ENCODE peak calls at places on chromosomes 7 and 10, in six cellular contexts. Q is ovary, R is transverse colon, E is prostate gland, Z is IMR-90, B is uterus. L is an unnamed sample.

GRCh38 chr7:96921771-96922170 is 83.6 kb upstream of the DLX6 start:
- DNase-seq in Q (no peak), R (no peak), E (no peak), Z (no peak), B (no peak), L (no peak)

GRCh38 chr10:100528123-100528884 is 1.4 kb downstream of the NDUFB8 start:
- DNase-seq in Q (no peak), R (no peak), E (no peak), Z (no peak), B (no peak), L (no peak)

GRCh38 chr7:134212576-134213546 is 85.7 kb downstream of the LRGUK start:
- DNase-seq in Q (no peak), R (no peak), E (no peak), Z (peak; percentile 77), B (no peak), L (no peak)

GRCh38 chr7:134893920-134894319 is 92.4 kb upstream of the AGBL3 start:
- DNase-seq in Q (no peak), R (no peak), E (no peak), Z (no peak), B (no peak), L (no peak)

GRCh38 chr10:77036993-77037734 is 600.4 kb downstream of the KCNMA1 start:
- DNase-seq in Q (no peak), R (no peak), E (no peak), Z (no peak), B (no peak), L (no peak)

GRCh38 chr10:97708976-97709745 is 4.4 kb upstream of the MARVELD1 start:
- DNase-seq in Q (peak; percentile 92), R (peak; percentile 81), E (peak; percentile 69), Z (peak; percentile 88), B (peak; percentile 87), L (peak; percentile 72)

GRCh38 chr7:151696738-151697514 is 177.2 kb upstream of the RHEB start:
- DNase-seq in Q (no peak), R (peak; percentile 80), E (peak; percentile 35), Z (no peak), B (no peak), L (peak; percentile 38)

GRCh38 chr10:49131507-49132385 is 2.1 kb downstream of the FAM170B start:
- DNase-seq in Q (no peak), R (no peak), E (no peak), Z (no peak), B (peak; percentile 43), L (no peak)

GRCh38 chr10:97904576-97904975 is 54.9 kb downstream of the GOLGA7B start:
- DNase-seq in Q (no peak), R (no peak), E (no peak), Z (no peak), B (no peak), L (no peak)

DNA sequence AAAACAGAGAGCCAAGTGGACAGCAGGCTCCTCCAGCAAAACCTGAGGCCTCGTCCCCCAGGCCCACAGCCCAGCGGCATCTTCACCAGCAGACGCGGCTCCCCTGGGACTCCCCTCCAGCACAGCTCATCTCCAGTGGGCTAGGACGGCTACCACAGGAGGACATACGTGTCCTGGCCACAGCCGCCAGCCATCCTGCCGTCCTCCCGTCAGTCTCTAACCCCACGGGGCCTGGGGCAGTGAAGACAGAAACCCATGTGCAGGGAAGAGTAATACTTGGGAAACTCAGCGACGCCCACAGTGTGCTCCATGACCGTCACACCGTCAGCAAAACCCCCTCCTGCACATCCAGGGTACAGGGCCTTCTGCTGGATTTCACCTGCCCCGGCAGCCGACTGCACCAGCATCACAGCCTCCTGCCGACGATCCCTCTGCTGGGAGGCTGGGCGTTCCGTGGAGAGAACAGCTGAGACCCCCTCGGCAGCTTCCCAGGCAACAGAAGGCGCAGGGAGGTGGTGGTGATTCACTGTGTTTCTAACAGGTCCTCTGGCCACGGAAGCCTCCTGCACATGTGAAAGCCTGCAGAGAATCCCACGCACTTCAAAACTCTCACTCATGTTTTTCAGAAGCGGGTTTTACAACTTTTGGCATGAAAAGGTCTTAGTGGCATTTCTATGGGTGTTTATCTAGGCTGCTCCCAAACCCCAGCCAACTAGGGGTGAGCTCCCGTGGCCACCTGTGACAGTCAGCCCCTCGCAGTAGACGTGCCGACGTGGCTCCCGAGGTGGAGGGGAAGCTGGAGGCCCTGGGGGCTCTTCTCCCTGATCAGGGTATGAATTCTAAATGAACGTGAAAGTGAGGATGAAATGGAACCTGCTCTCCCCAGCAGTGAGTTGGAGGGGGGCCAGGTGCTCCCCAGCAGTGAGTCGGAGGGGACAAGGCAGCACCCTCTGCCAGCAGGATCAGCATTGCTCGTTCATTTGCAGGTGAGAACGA is 513.5 kb downstream of the PTPRN2 start:
- DNase-seq in Q (no peak), R (no peak), E (no peak), Z (no peak), B (no peak), L (no peak)
- H3K9me3 ChIP-seq in Q (no peaks in the 10 kb centered on the region), R (no peaks in the 10 kb centered on the region), E (no peaks in the 10 kb centered on the region), Z (peaks cover 73% of the 10 kb centered on the region), B (no peaks in the 10 kb centered on the region), L (no peaks in the 10 kb centered on the region)

GRCh38 chr7:32942783-32943653 is 14.2 kb upstream of the FKBP9 start:
- DNase-seq in Q (peak; percentile 79), R (peak; percentile 86), E (peak; percentile 67), Z (peak; percentile 71), B (peak; percentile 79), L (peak; percentile 81)
- TF ChIP-seq POLR2A in Q (peak; percentile 31), R (peak; percentile 26), E (peak; percentile 47), Z (no peak), B (peak; percentile 58), L (peak; percentile 52)

DNA sequence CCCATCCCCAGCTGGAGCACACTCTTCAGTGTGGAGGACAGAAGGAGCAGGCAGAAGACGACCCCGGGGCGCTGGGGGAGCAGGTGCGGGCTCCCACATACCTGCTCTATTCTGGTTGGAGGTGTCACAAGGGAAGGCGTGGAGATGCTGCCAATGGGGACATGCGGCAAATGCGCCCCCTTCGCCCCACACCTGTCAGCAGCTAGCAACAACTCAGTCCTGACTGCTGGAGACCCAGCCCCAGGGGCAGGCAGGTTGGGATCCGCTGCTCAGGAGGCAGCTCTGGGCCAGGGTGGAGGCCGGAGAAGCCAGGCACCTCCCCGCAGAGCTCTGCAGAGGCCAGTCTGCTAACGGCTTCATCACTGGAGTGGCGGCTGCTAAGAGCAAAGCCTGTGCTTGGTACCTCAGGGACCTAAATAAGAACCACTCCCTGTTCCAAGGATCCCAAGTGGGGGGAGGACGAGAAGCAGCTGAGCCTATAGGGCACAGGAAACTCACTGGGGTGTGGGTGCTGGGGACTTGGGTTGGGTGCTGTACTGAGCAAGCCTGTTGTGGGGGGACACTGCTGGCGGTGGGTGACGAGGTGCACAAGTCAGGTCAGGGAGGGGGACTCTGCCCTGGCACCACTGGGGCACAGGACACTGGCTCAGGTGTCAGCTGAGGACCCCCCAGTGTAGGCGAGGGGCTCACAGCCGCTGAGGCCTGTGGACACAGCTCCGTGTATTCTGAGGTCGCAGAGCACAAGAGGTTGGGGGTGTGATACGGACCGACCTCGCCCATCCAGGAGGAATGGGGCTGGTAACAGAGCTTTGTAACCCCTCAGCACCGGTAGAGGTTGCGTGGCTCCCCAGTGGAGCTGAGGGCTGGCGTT is 19.2 kb upstream of the GPR146 start:
- DNase-seq in Q (no peak), R (no peak), E (no peak), Z (no peak), B (no peak), L (no peak)
- H3K9me3 ChIP-seq in Q (no peaks in the 10 kb centered on the region), R (no peaks in the 10 kb centered on the region), E (no peaks in the 10 kb centered on the region), Z (peaks cover 3% of the 10 kb centered on the region), B (no peaks in the 10 kb centered on the region), L (no peaks in the 10 kb centered on the region)

GRCh38 chr7:155161690-155162089 is 91.6 kb downstream of the HTR5A start:
- DNase-seq in Q (no peak), R (no peak), E (no peak), Z (no peak), B (no peak), L (no peak)
- TF ChIP-seq POLR2A in Q (no peak), R (no peak), E (no peak), Z (no peak), B (no peak), L (no peak)

GRCh38 chr10:82660205-82660604 is 785.2 kb downstream of the NRG3 start:
- DNase-seq in Q (no peak), R (no peak), E (no peak), Z (no peak), B (no peak), L (no peak)
- H3K9me3 ChIP-seq in Q (no peaks in the 10 kb centered on the region), R (no peaks in the 10 kb centered on the region), E (no peaks in the 10 kb centered on the region), Z (peaks cover 6% of the 10 kb centered on the region), B (no peaks in the 10 kb centered on the region), L (no peaks in the 10 kb centered on the region)